ENCODE peak calls at places on chromosomes 11 and 22, in four cellular contexts. R, A, W and U are unnamed samples.

GRCh38 chr11:16902182-16902581 is 112.0 kb downstream of the PLEKHA7 start:
- DNase-seq in R (no peak), A (peak; percentile 88), W (no peak), U (no peak)

GRCh38 chr22:32644252-32645100 is 157.0 kb upstream of the TIMP3 start:
- DNase-seq in R (peak; percentile 98), A (no peak), W (no peak), U (no peak)

GRCh38 chr22:26589845-26590524 is at the start of gene TPST2:
- DNase-seq in R (peak; percentile 38), A (no peak), W (no peak), U (peak; percentile 47)

GRCh38 chr11:113505541-113506375 is 30.6 kb upstream of the DRD2 start:
- DNase-seq in R (peak; percentile 55), A (no peak), W (no peak), U (no peak)

GRCh38 chr11:67303132-67303988 is at the start of gene SSH3:
- DNase-seq in R (peak; percentile 56), A (no peak), W (peak; percentile 46), U (peak; percentile 62)

GRCh38 chr11:295351-296205 is 3.7 kb downstream of the IFITM5 start:
- DNase-seq in R (no peak), A (no peak), W (no peak), U (no peak)

GRCh38 chr22:22759371-22759770 is 115.0 kb downstream of the GGTLC2 start:
- DNase-seq in R (no peak), A (no peak), W (no peak), U (no peak)

GRCh38 chr11:120025606-120026335 is 112.1 kb downstream of the TRIM29 start:
- DNase-seq in R (no peak), A (no peak), W (no peak), U (no peak)

GRCh38 chr22:29079218-29079901 is 6.5 kb downstream of the KREMEN1 start:
- DNase-seq in R (no peak), A (no peak), W (no peak), U (no peak)

GRCh38 chr11:107116358-107116757 is 98.1 kb upstream of the GUCY1A2 start:
- DNase-seq in R (no peak), A (no peak), W (no peak), U (no peak)

GRCh38 chr22:18975434-18976196 is 39.5 kb upstream of the PRODH start:
- DNase-seq in R (no peak), A (no peak), W (no peak), U (no peak)

GRCh38 chr11:94694309-94695060 is 73.7 kb upstream of the AMOTL1 start:
- DNase-seq in R (no peak), A (no peak), W (no peak), U (no peak)

GRCh38 chr11:72041364-72042058 is 38.8 kb downstream of the NUMA1 start:
- DNase-seq in R (peak; percentile 31), A (no peak), W (no peak), U (no peak)

GRCh38 chr11:76512851-76513653 is 68.2 kb downstream of the EMSY start:
- DNase-seq in R (no peak), A (no peak), W (no peak), U (peak; percentile 16)

GRCh38 chr11:2702771-2703486 is 3.1 kb upstream of the KCNQ1OT1 start:
- DNase-seq in R (no peak), A (no peak), W (no peak), U (no peak)

GRCh38 chr11:76296731-76297130 is 84.2 kb downstream of the THAP12 start:
- DNase-seq in R (no peak), A (no peak), W (no peak), U (no peak)

GRCh38 chr11:56819916-56820315 is 71.4 kb upstream of the OR9G4 start:
- DNase-seq in R (no peak), A (no peak), W (no peak), U (no peak)

GRCh38 chr11:96158126-96158525 is 184.9 kb downstream of the MAML2 start:
- DNase-seq in R (no peak), A (no peak), W (no peak), U (no peak)

GRCh38 chr11:118602331-118602730 is 5.1 kb upstream of the PHLDB1 start:
- DNase-seq in R (no peak), A (no peak), W (no peak), U (no peak)

GRCh38 chr11:122202161-122202950 is 86.3 kb upstream of the BLID start:
- DNase-seq in R (peak; percentile 6), A (no peak), W (no peak), U (no peak)

GRCh38 chr11:1340111-1340510 is 30.7 kb upstream of the TOLLIP start:
- DNase-seq in R (no peak), A (no peak), W (no peak), U (no peak)

GRCh38 chr11:41716862-41717261 is 257.4 kb upstream of the LRRC4C start:
- DNase-seq in R (no peak), A (no peak), W (no peak), U (no peak)

GRCh38 chr11:14974723-14975587 is 2.8 kb upstream of the CALCA start:
- DNase-seq in R (peak; percentile 16), A (no peak), W (no peak), U (peak; percentile 60)

GRCh38 chr22:23038902-23039301 is 31.4 kb upstream of the GNAZ start:
- DNase-seq in R (no peak), A (no peak), W (no peak), U (no peak)

GRCh38 chr11:39374963-39375698 is 2084.3 kb downstream of the LRRC4C start:
- DNase-seq in R (peak; percentile 1), A (no peak), W (no peak), U (peak; percentile 13)

GRCh38 chr11:57071829-57072228 is 83.1 kb downstream of the OR5AK2 start:
- DNase-seq in R (no peak), A (no peak), W (no peak), U (no peak)

GRCh38 chr22:21022507-21022906 is 7.5 kb downstream of the P2RX6 start:
- DNase-seq in R (no peak), A (no peak), W (no peak), U (no peak)

GRCh38 chr11:106152824-106153223 is 75.4 kb downstream of the AASDHPPT start:
- DNase-seq in R (no peak), A (no peak), W (no peak), U (no peak)

GRCh38 chr11:45336136-45336535 is 50.0 kb upstream of the SYT13 start:
- DNase-seq in R (no peak), A (no peak), W (no peak), U (no peak)

GRCh38 chr11:11346249-11346648 is 6.8 kb downstream of the CSNK2A3 start:
- DNase-seq in R (no peak), A (no peak), W (no peak), U (no peak)

GRCh38 chr11:117281159-117281558 is 10.0 kb upstream of the BACE1-AS start:
- DNase-seq in R (no peak), A (no peak), W (no peak), U (no peak)
- TF ChIP-seq ZNF274 in R (no peak), A (no peak), W (no peak), U (no peak)

GRCh38 chr22:37065961-37066360 is 14.4 kb downstream of the KCTD17 start:
- DNase-seq in R (no peak), A (no peak), W (no peak), U (no peak)

GRCh38 chr22:37064553-37064952 is 13.0 kb downstream of the KCTD17 start:
- DNase-seq in R (no peak), A (no peak), W (no peak), U (no peak)

GRCh38 chr22:37062657-37063381 is 11.3 kb downstream of the KCTD17 start:
- DNase-seq in R (no peak), A (no peak), W (no peak), U (no peak)

GRCh38 chr22:37063436-37064420 is 12.2 kb downstream of the KCTD17 start:
- DNase-seq in R (no peak), A (no peak), W (no peak), U (no peak)

DNA sequence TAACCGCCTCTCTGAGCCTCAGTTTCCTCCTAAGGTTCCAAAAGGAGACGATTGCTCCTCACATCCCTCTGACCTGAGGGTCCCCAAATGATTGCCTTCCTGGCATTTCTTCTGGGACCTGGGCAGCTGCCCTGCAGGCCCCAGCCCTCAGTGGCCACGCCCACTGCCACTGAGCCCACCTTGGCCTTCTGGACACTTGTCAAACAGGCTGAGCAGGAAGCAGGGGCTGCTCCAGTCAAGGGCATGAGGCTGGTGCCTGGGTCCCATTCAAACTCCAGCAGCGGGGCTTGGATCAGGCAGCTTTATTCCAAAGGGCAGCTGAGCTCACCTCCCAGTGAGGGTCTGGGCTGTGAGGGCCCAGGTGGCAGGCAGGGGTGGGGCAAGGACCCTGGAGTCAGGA is 13.6 kb downstream of the KCTD17 start:
- DNase-seq in R (no peak), A (no peak), W (no peak), U (no peak)
- TF ChIP-seq SUZ12 in R (no peak), A (no peak), W (no peak), U (no peak)

GRCh38 chr11:59394186-59394585 is 32.0 kb downstream of the OR5A2 start:
- DNase-seq in R (no peak), A (no peak), W (no peak), U (no peak)
- TF ChIP-seq ZNF274 in R (no peak), A (no peak), W (no peak), U (no peak)

GRCh38 chr11:86719781-86720463 is 47.5 kb upstream of the ME3 start:
- DNase-seq in R (no peak), A (no peak), W (no peak), U (no peak)
- TF ChIP-seq SUZ12 in R (no peak), A (no peak), W (no peak), U (no peak)

DNA sequence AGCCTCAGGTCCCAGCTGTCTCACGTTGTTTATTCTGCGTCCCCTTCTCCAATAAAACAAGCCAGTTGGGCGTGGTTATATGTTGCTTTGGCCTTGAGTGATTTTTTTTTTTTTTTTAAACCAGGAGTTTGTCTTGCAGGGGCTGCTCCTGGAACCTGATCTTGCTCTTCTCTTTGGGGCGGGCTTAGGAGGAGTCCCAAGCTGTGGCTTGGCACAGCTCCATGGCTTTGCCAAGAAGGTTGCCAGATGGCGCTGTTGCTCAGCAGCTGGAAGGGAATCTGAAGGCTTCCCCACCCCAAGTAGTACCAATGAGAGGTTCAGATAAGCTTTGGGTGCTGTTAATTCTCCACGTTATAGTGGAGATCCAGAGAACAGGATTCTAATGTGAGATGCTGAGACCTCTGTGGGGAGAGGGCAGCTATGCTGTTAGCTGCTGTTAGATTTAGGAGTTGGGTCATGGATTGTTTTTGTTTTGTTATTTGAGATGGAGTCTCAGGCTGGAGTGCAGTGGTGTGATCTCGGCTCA is 2.0 kb upstream of the FERMT3 start:
- DNase-seq in R (peak; percentile 59), A (peak; percentile 52), W (peak; percentile 53), U (peak; percentile 78)
- TF ChIP-seq ZNF274 in R (no peak), A (no peak), W (no peak), U (no peak)